ENCODE peak calls at places on chromosome 19, in seven cellular contexts. H is IMR-90, P is cardiac fibroblast, Y is prostate gland, O is MG63, X is lower leg skin, N is tibial nerve. E is an unnamed sample.

GRCh38 chr19:10871711-10872550 is 578 bp downstream of the CARM1 start:
- DNase-seq in P (no peak), O (peak; percentile 49), Y (no peak), H (no peak), N (no peak), X (peak; percentile 53), E (no peak)

GRCh38 chr19:8158411-8159074 is 9.2 kb upstream of the FBN3 start:
- DNase-seq in Y (peak; percentile 68), H (peak; percentile 79), O (peak; percentile 43), X (peak; percentile 38), P (peak; percentile 88), N (peak; percentile 73), E (peak; percentile 88)

GRCh38 chr19:22608441-22608840 is 25.7 kb upstream of the ZNF492 start:
- DNase-seq in Y (no peak), N (no peak), H (no peak), O (no peak), X (no peak), P (no peak), E (no peak)

GRCh38 chr19:17447704-17448189 is 721 bp downstream of the TMEM221 start:
- DNase-seq in P (no peak), X (no peak), N (no peak), O (no peak), Y (no peak), H (no peak), E (no peak)

GRCh38 chr19:49746206-49746958 is 16.7 kb downstream of the TSKS start:
- DNase-seq in X (no peak), P (peak; percentile 44), H (no peak), Y (no peak), N (no peak), O (peak; percentile 28), E (no peak)

GRCh38 chr19:42965204-42965603 is 28.2 kb upstream of the PSG7 start:
- DNase-seq in N (no peak), X (no peak), Y (no peak), H (peak; percentile 87), O (peak; percentile 81), P (peak; percentile 75), E (peak; percentile 57)

GRCh38 chr19:49927526-49928264 is 1.3 kb upstream of the ATF5 start:
- DNase-seq in H (no peak), Y (no peak), O (no peak), P (no peak), N (no peak), X (no peak), E (no peak)

GRCh38 chr19:11251217-11251616 is 11.1 kb downstream of the DOCK6 start:
- DNase-seq in P (no peak), O (no peak), Y (no peak), X (no peak), H (no peak), N (no peak), E (no peak)

GRCh38 chr19:30391554-30392551 is 19.7 kb downstream of the ZNF536 start:
- DNase-seq in X (no peak), Y (no peak), P (no peak), N (no peak), H (no peak), O (peak; percentile 55), E (no peak)

GRCh38 chr19:15863272-15863671 is 34.6 kb downstream of the CYP4F2 start:
- DNase-seq in P (no peak), N (no peak), Y (no peak), O (peak; percentile 24), H (no peak), X (no peak), E (no peak)

GRCh38 chr19:51440846-51441409 is 17.3 kb downstream of the SIGLEC8 start:
- DNase-seq in N (no peak), O (no peak), P (no peak), X (no peak), Y (no peak), H (no peak), E (no peak)

GRCh38 chr19:3108775-3109174 is 14.6 kb downstream of the GNA11 start:
- DNase-seq in X (no peak), O (peak; percentile 30), Y (peak; percentile 42), P (peak; percentile 65), H (peak; percentile 50), N (peak; percentile 64), E (peak; percentile 57)

GRCh38 chr19:15418112-15418587 is 638 bp downstream of the AKAP8L start:
- DNase-seq in H (no peak), O (peak; percentile 56), P (peak; percentile 35), X (no peak), Y (no peak), N (no peak), E (peak; percentile 18)

GRCh38 chr19:277131-277530 is 14.1 kb downstream of the PLPP2 start:
- DNase-seq in Y (no peak), N (no peak), X (no peak), H (no peak), P (no peak), O (no peak), E (no peak)

GRCh38 chr19:55588738-55589137 is 8.1 kb upstream of the ZNF579 start:
- DNase-seq in Y (no peak), H (no peak), N (no peak), P (no peak), X (no peak), O (no peak), E (no peak)

GRCh38 chr19:4369109-4369887 is 25.9 kb downstream of the MPND start:
- DNase-seq in N (peak; percentile 44), X (no peak), O (no peak), H (no peak), P (no peak), Y (peak; percentile 77), E (peak; percentile 55)

GRCh38 chr19:1446713-1447564 is 3.0 kb upstream of the APC2 start:
- DNase-seq in P (no peak), Y (no peak), N (no peak), H (no peak), X (no peak), O (no peak), E (no peak)
- H3K4me3 ChIP-seq in P (no peak overlapping the region), Y (no peak overlapping the region), N (peak overlapping the region; percentile 30), H (no peak overlapping the region), X (no peak overlapping the region), O (no peak overlapping the region), E (no peak overlapping the region)

DNA sequence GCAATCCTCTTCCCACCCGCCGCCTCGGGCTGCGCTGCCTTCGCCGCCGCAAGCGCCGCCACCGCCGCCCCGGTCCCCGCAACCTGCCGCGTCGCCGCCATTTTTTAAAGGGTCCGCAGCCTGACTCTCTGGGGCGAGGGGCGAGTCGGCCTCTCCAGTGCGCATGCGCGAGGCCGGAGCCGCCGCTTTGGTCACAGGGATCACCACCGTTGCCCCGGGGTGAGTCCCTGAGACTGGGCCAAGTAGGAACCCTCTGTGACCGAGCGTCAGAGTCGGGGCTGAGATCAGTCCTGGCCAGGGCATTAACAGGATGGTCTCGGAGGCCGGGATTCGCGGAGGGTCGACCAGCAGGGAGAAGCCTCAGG is 42.6 kb downstream of the ZNF146 start:
- DNase-seq in Y (no peak), O (peak; percentile 22), H (no peak), P (no peak), N (no peak), X (no peak), E (no peak)
- H3K4me3 ChIP-seq in Y (peak overlapping the region; percentile 32), O (no peak overlapping the region), H (peak overlapping the region; percentile 11), P (peak overlapping the region; percentile 38), N (peak overlapping the region; percentile 27), X (peak overlapping the region; percentile 15), E (no peak overlapping the region)

GRCh38 chr19:38563475-38563874 is 54.3 kb downstream of the MAP4K1 start:
- DNase-seq in N (no peak), X (no peak), O (no peak), P (no peak), Y (no peak), H (no peak), E (no peak)

GRCh38 chr19:38565686-38566105 is 52.1 kb downstream of the MAP4K1 start:
- DNase-seq in Y (no peak), P (no peak), N (no peak), X (no peak), O (no peak), H (no peak), E (no peak)

GRCh38 chr19:38562096-38562495 is 55.7 kb downstream of the MAP4K1 start:
- DNase-seq in P (no peak), N (no peak), Y (no peak), X (no peak), H (no peak), O (no peak), E (no peak)

GRCh38 chr19:38561658-38562057 is 56.1 kb downstream of the MAP4K1 start:
- DNase-seq in O (no peak), N (no peak), Y (no peak), X (no peak), H (no peak), P (no peak), E (no peak)

DNA sequence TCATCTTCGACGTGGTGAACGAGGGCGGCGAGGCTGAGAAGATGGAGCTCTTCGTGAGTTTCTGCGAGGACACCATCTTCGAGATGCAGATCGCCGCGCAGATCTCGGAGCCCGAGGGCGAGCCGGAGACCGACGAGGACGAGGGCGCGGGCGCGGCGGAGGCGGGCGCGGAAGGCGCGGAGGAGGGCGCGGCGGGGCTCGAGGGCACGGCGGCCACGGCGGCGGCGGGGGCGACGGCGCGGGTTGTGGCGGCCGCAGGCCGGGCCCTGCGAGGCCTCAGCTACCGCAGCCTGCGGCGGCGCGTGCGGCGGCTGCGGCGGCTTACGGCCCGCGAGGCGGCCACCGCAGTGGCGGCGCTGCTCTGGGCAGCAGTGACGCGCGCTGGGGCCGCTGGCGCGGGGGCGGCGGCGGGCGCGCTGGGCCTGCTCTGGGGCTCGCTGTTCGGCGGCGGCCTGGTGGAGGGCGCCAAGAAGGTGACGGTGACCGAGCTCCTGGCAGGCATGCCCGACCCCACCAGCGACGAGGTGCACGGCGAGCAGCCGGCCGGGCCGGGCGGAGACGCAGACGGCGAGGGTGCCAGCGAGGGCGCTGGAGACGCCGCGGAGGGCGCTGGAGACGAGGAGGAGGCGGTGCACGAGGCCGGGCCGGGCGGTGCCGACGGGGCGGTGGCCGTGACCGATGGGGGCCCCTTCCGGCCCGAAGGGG is 52.6 kb downstream of the MAP4K1 start:
- DNase-seq in X (no peak), P (no peak), Y (no peak), H (no peak), N (no peak), O (no peak), E (no peak)
- H3K4me3 ChIP-seq in X (no peak overlapping the region), P (no peak overlapping the region), Y (peak overlapping the region; percentile 18), H (peak overlapping the region; percentile 13), N (peak overlapping the region; percentile 36), O (no peak overlapping the region), E (no peak overlapping the region)

DNA sequence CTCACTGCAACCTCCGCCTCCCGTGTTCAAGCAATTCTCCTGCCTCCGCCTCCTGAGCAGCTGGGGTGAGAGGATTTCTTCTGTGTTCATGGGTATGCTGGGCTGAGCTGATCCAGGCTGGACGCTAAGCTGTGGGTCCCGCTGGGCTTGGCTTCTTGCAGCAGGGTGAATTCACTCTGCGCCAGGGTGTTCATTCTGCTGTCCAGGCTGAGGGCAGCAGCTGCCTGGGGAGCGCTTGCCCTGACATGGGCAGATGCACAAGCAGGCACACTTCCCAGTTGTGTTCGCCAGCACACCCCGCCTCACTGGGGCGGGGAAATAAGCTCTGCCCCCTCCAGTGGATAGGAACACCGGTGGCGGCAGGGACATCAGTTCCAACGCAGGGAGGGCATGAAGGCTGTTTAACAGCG is 7.3 kb upstream of the INAFM1 start:
- DNase-seq in Y (no peak), P (no peak), H (no peak), N (no peak), O (no peak), X (no peak), E (no peak)
- H3K4me3 ChIP-seq in Y (no peak overlapping the region), P (no peak overlapping the region), H (no peak overlapping the region), N (no peak overlapping the region), O (no peak overlapping the region), X (no peak overlapping the region), E (no peak overlapping the region)